ENCODE peak calls at places on chromosomes 13 and 19, in seven cellular contexts. K, I, J, L, D, U and O are unnamed samples.
A peak's percentile ranks its signal among the peaks of the same experiment; 100 is the strongest.

GRCh38 chr13:21929400-21929799 is 258.5 kb downstream of the FGF9 start:
- DNase-seq in K (no peak), I (no peak), J (no peak), L (no peak), D (no peak), U (no peak), O (no peak)

GRCh38 chr19:49927526-49928264 is 1.3 kb upstream of the ATF5 start:
- DNase-seq in K (no peak), I (peak; percentile 9), J (no peak), L (no peak), D (no peak), U (no peak), O (no peak)

GRCh38 chr13:51644649-51645048 is 60.4 kb downstream of the WDFY2 start:
- DNase-seq in K (no peak), I (no peak), J (no peak), L (no peak), D (no peak), U (no peak), O (no peak)

GRCh38 chr13:22137361-22138050 is 466.6 kb downstream of the FGF9 start:
- DNase-seq in K (no peak), I (no peak), J (no peak), L (no peak), D (no peak), U (no peak), O (no peak)

GRCh38 chr13:21537105-21537504 is 66.9 kb downstream of the MICU2 start:
- DNase-seq in K (no peak), I (no peak), J (no peak), L (no peak), D (no peak), U (no peak), O (no peak)

GRCh38 chr13:112042496-112042895 is 24.5 kb upstream of the SOX1 start:
- DNase-seq in K (no peak), I (no peak), J (no peak), L (no peak), D (no peak), U (no peak), O (no peak)

GRCh38 chr19:2546128-2547032 is 70.5 kb downstream of the GADD45B start:
- DNase-seq in K (no peak), I (peak; percentile 81), J (no peak), L (no peak), D (no peak), U (no peak), O (no peak)

GRCh38 chr13:111604087-111604486 is 283.6 kb downstream of the TEX29 start:
- DNase-seq in K (no peak), I (no peak), J (no peak), L (no peak), D (no peak), U (no peak), O (no peak)

GRCh38 chr19:2631213-2631821 is 71.2 kb downstream of the GNG7 start:
- DNase-seq in K (no peak), I (no peak), J (no peak), L (no peak), D (no peak), U (no peak), O (no peak)

GRCh38 chr19:19061491-19061890 is 2.3 kb upstream of the SLC25A42 start:
- DNase-seq in K (no peak), I (peak; percentile 72), J (no peak), L (no peak), D (no peak), U (no peak), O (no peak)

GRCh38 chr19:39858541-39858940 is 12.4 kb upstream of the FBL start:
- DNase-seq in K (no peak), I (no peak), J (no peak), L (no peak), D (no peak), U (no peak), O (no peak)

GRCh38 chr19:31232220-31232619 is 117.0 kb downstream of the TSHZ3 start:
- DNase-seq in K (no peak), I (no peak), J (no peak), L (no peak), D (no peak), U (no peak), O (no peak)

GRCh38 chr13:23427342-23428182 is 5.9 kb downstream of the SACS start:
- DNase-seq in K (no peak), I (no peak), J (peak; percentile 78), L (no peak), D (no peak), U (no peak), O (peak; percentile 79)

GRCh38 chr19:54708781-54709180 is 15.5 kb upstream of the KIR3DL3 start:
- DNase-seq in K (no peak), I (no peak), J (no peak), L (no peak), D (no peak), U (no peak), O (no peak)

GRCh38 chr19:1529430-1529816 is 5.5 kb downstream of the PLK5 start:
- DNase-seq in K (no peak), I (no peak), J (no peak), L (no peak), D (no peak), U (no peak), O (no peak)

GRCh38 chr13:72839831-72840426 is 58.0 kb downstream of the PIBF1 start:
- DNase-seq in K (no peak), I (no peak), J (no peak), L (peak; percentile 51), D (peak; percentile 5), U (peak; percentile 19), O (no peak)

GRCh38 chr19:39070888-39071287 is 13.3 kb upstream of the ACP7 start:
- DNase-seq in K (no peak), I (no peak), J (no peak), L (no peak), D (no peak), U (no peak), O (no peak)

GRCh38 chr13:42883771-42884170 is 102.4 kb downstream of the FAM216B start:
- DNase-seq in K (no peak), I (no peak), J (no peak), L (no peak), D (no peak), U (no peak), O (no peak)

GRCh38 chr19:39401549-39402416 is 4.9 kb upstream of the ZFP36 start:
- DNase-seq in K (peak; percentile 59), I (peak; percentile 72), J (no peak), L (no peak), D (peak; percentile 63), U (peak; percentile 66), O (no peak)

GRCh38 chr19:20307127-20307526 is 140.1 kb downstream of the ZNF486 start:
- DNase-seq in K (no peak), I (no peak), J (no peak), L (no peak), D (no peak), U (no peak), O (no peak)

GRCh38 chr13:50650936-50651638 is 192.4 kb downstream of the DLEU7 start:
- DNase-seq in K (no peak), I (no peak), J (no peak), L (no peak), D (no peak), U (no peak), O (no peak)

GRCh38 chr13:47017476-47017875 is 120.6 kb upstream of the HTR2A start:
- DNase-seq in K (no peak), I (no peak), J (no peak), L (no peak), D (no peak), U (no peak), O (no peak)

GRCh38 chr19:45163156-45163555 is 2.4 kb upstream of the NKPD1 start:
- DNase-seq in K (no peak), I (peak; percentile 50), J (no peak), L (no peak), D (no peak), U (no peak), O (no peak)

GRCh38 chr19:46404039-46404883 is 9.1 kb downstream of the CCDC8 start:
- DNase-seq in K (no peak), I (peak; percentile 85), J (no peak), L (peak; percentile 41), D (no peak), U (no peak), O (no peak)

GRCh38 chr19:13055213-13056051 is 47.2 kb downstream of the LYL1 start:
- DNase-seq in K (no peak), I (no peak), J (peak; percentile 89), L (no peak), D (no peak), U (no peak), O (peak; percentile 76)

GRCh38 chr13:29713841-29714240 is 118.4 kb upstream of the SLC7A1 start:
- DNase-seq in K (no peak), I (no peak), J (no peak), L (no peak), D (no peak), U (no peak), O (no peak)